ENCODE peak calls at places on chromosomes 4 and X, in nine cellular contexts. One of them, this sample, is unnamed.

GRCh38 chr4:141416219-141416618 is 195.5 kb downstream of the ZNF330 start:
- ATAC-seq in gastroesophageal sphincter: no peak
- ATAC-seq in activated naive CD8-positive, alpha-beta T cell treated with anti-CD3 and anti-CD28 coated beads, Interleukin-2, amount 50 U/mL, for 24 hours: no peak
- ATAC-seq in HCT116: no peak
- ATAC-seq in activated CD8-positive, alpha-beta T cell treated with anti-CD3 and anti-CD28 coated beads for 36 hours: no peak
- ATAC-seq in activated CD4-positive, alpha-beta T cell treated with anti-CD3 and anti-CD28 coated beads for 36 hours: no peak
- ATAC-seq in activated naive CD4-positive, alpha-beta T cell treated with anti-CD3 and anti-CD28 coated beads, Interleukin-2, amount 50 U/mL, for 72 hours: no peak
- ATAC-seq in pancreas: no peak
- ATAC-seq in upper lobe of left lung: no peak
- ATAC-seq in this sample: no peak

GRCh38 chr4:177275999-177276398 is 33.7 kb upstream of the NEIL3 start:
- ATAC-seq in pancreas: no peak
- ATAC-seq in activated CD4-positive, alpha-beta T cell treated with anti-CD3 and anti-CD28 coated beads for 36 hours: no peak
- ATAC-seq in activated CD8-positive, alpha-beta T cell treated with anti-CD3 and anti-CD28 coated beads for 36 hours: no peak
- ATAC-seq in activated naive CD8-positive, alpha-beta T cell treated with anti-CD3 and anti-CD28 coated beads, Interleukin-2, amount 50 U/mL, for 24 hours: no peak
- ATAC-seq in activated naive CD4-positive, alpha-beta T cell treated with anti-CD3 and anti-CD28 coated beads, Interleukin-2, amount 50 U/mL, for 72 hours: no peak
- ATAC-seq in HCT116: no peak
- ATAC-seq in upper lobe of left lung: no peak
- ATAC-seq in gastroesophageal sphincter: no peak
- ATAC-seq in this sample: no peak

GRCh38 chr4:148081745-148082144 is 349.9 kb downstream of the ARHGAP10 start:
- ATAC-seq in HCT116: no peak
- ATAC-seq in upper lobe of left lung: no peak
- ATAC-seq in activated CD4-positive, alpha-beta T cell treated with anti-CD3 and anti-CD28 coated beads for 36 hours: no peak
- ATAC-seq in pancreas: no peak
- ATAC-seq in activated naive CD4-positive, alpha-beta T cell treated with anti-CD3 and anti-CD28 coated beads, Interleukin-2, amount 50 U/mL, for 72 hours: no peak
- ATAC-seq in gastroesophageal sphincter: no peak
- ATAC-seq in activated CD8-positive, alpha-beta T cell treated with anti-CD3 and anti-CD28 coated beads for 36 hours: no peak
- ATAC-seq in activated naive CD8-positive, alpha-beta T cell treated with anti-CD3 and anti-CD28 coated beads, Interleukin-2, amount 50 U/mL, for 24 hours: no peak
- ATAC-seq in this sample: no peak

GRCh38 chrX:115702982-115703381 is 142.0 kb downstream of the PLS3 start:
- ATAC-seq in HCT116: no peak
- ATAC-seq in gastroesophageal sphincter: no peak
- ATAC-seq in activated CD8-positive, alpha-beta T cell treated with anti-CD3 and anti-CD28 coated beads for 36 hours: no peak
- ATAC-seq in upper lobe of left lung: no peak
- ATAC-seq in activated CD4-positive, alpha-beta T cell treated with anti-CD3 and anti-CD28 coated beads for 36 hours: no peak
- ATAC-seq in activated naive CD8-positive, alpha-beta T cell treated with anti-CD3 and anti-CD28 coated beads, Interleukin-2, amount 50 U/mL, for 24 hours: no peak
- ATAC-seq in activated naive CD4-positive, alpha-beta T cell treated with anti-CD3 and anti-CD28 coated beads, Interleukin-2, amount 50 U/mL, for 72 hours: no peak
- ATAC-seq in pancreas: no peak
- ATAC-seq in this sample: no peak

GRCh38 chrX:40483502-40483901 is 97.3 kb upstream of the ATP6AP2 start:
- ATAC-seq in activated naive CD4-positive, alpha-beta T cell treated with anti-CD3 and anti-CD28 coated beads, Interleukin-2, amount 50 U/mL, for 72 hours: no peak
- ATAC-seq in activated CD4-positive, alpha-beta T cell treated with anti-CD3 and anti-CD28 coated beads for 36 hours: peak; percentile 53
- ATAC-seq in activated CD8-positive, alpha-beta T cell treated with anti-CD3 and anti-CD28 coated beads for 36 hours: peak; percentile 42
- ATAC-seq in activated naive CD8-positive, alpha-beta T cell treated with anti-CD3 and anti-CD28 coated beads, Interleukin-2, amount 50 U/mL, for 24 hours: no peak
- ATAC-seq in pancreas: no peak
- ATAC-seq in upper lobe of left lung: no peak
- ATAC-seq in gastroesophageal sphincter: no peak
- ATAC-seq in HCT116: no peak
- ATAC-seq in this sample: no peak

GRCh38 chr4:158949094-158949493 is 153.8 kb upstream of the RAPGEF2 start:
- ATAC-seq in gastroesophageal sphincter: no peak
- ATAC-seq in activated CD4-positive, alpha-beta T cell treated with anti-CD3 and anti-CD28 coated beads for 36 hours: no peak
- ATAC-seq in upper lobe of left lung: no peak
- ATAC-seq in pancreas: peak; percentile 84
- ATAC-seq in activated naive CD4-positive, alpha-beta T cell treated with anti-CD3 and anti-CD28 coated beads, Interleukin-2, amount 50 U/mL, for 72 hours: no peak
- ATAC-seq in activated naive CD8-positive, alpha-beta T cell treated with anti-CD3 and anti-CD28 coated beads, Interleukin-2, amount 50 U/mL, for 24 hours: no peak
- ATAC-seq in HCT116: no peak
- ATAC-seq in activated CD8-positive, alpha-beta T cell treated with anti-CD3 and anti-CD28 coated beads for 36 hours: no peak
- ATAC-seq in this sample: peak; percentile 31

GRCh38 chr4:82774711-82775171 is 23.9 kb downstream of the SCD5 start:
- ATAC-seq in activated CD4-positive, alpha-beta T cell treated with anti-CD3 and anti-CD28 coated beads for 36 hours: no peak
- ATAC-seq in HCT116: no peak
- ATAC-seq in gastroesophageal sphincter: no peak
- ATAC-seq in upper lobe of left lung: no peak
- ATAC-seq in pancreas: no peak
- ATAC-seq in activated naive CD8-positive, alpha-beta T cell treated with anti-CD3 and anti-CD28 coated beads, Interleukin-2, amount 50 U/mL, for 24 hours: no peak
- ATAC-seq in activated CD8-positive, alpha-beta T cell treated with anti-CD3 and anti-CD28 coated beads for 36 hours: no peak
- ATAC-seq in activated naive CD4-positive, alpha-beta T cell treated with anti-CD3 and anti-CD28 coated beads, Interleukin-2, amount 50 U/mL, for 72 hours: no peak
- ATAC-seq in this sample: no peak

GRCh38 chrX:139202742-139203410 is 327.7 kb upstream of the F9 start:
- ATAC-seq in HCT116: no peak
- ATAC-seq in upper lobe of left lung: no peak
- ATAC-seq in activated naive CD4-positive, alpha-beta T cell treated with anti-CD3 and anti-CD28 coated beads, Interleukin-2, amount 50 U/mL, for 72 hours: no peak
- ATAC-seq in activated naive CD8-positive, alpha-beta T cell treated with anti-CD3 and anti-CD28 coated beads, Interleukin-2, amount 50 U/mL, for 24 hours: no peak
- ATAC-seq in activated CD4-positive, alpha-beta T cell treated with anti-CD3 and anti-CD28 coated beads for 36 hours: no peak
- ATAC-seq in activated CD8-positive, alpha-beta T cell treated with anti-CD3 and anti-CD28 coated beads for 36 hours: no peak
- ATAC-seq in gastroesophageal sphincter: no peak
- ATAC-seq in pancreas: peak; percentile 6
- ATAC-seq in this sample: no peak

GRCh38 chrX:9878141-9878875 is 88.8 kb upstream of the CLDN34 start:
- ATAC-seq in upper lobe of left lung: no peak
- ATAC-seq in activated naive CD4-positive, alpha-beta T cell treated with anti-CD3 and anti-CD28 coated beads, Interleukin-2, amount 50 U/mL, for 72 hours: no peak
- ATAC-seq in HCT116: no peak
- ATAC-seq in activated CD4-positive, alpha-beta T cell treated with anti-CD3 and anti-CD28 coated beads for 36 hours: no peak
- ATAC-seq in activated naive CD8-positive, alpha-beta T cell treated with anti-CD3 and anti-CD28 coated beads, Interleukin-2, amount 50 U/mL, for 24 hours: no peak
- ATAC-seq in gastroesophageal sphincter: no peak
- ATAC-seq in pancreas: no peak
- ATAC-seq in activated CD8-positive, alpha-beta T cell treated with anti-CD3 and anti-CD28 coated beads for 36 hours: no peak
- ATAC-seq in this sample: no peak

GRCh38 chr4:171582961-171583581 is 230.1 kb upstream of the GALNTL6 start:
- ATAC-seq in activated naive CD4-positive, alpha-beta T cell treated with anti-CD3 and anti-CD28 coated beads, Interleukin-2, amount 50 U/mL, for 72 hours: no peak
- ATAC-seq in gastroesophageal sphincter: no peak
- ATAC-seq in HCT116: no peak
- ATAC-seq in activated CD4-positive, alpha-beta T cell treated with anti-CD3 and anti-CD28 coated beads for 36 hours: no peak
- ATAC-seq in activated naive CD8-positive, alpha-beta T cell treated with anti-CD3 and anti-CD28 coated beads, Interleukin-2, amount 50 U/mL, for 24 hours: no peak
- ATAC-seq in activated CD8-positive, alpha-beta T cell treated with anti-CD3 and anti-CD28 coated beads for 36 hours: no peak
- ATAC-seq in upper lobe of left lung: no peak
- ATAC-seq in pancreas: no peak
- ATAC-seq in this sample: no peak

GRCh38 chrX:106177106-106177981 is 9.2 kb downstream of the PWWP3B start:
- ATAC-seq in activated CD4-positive, alpha-beta T cell treated with anti-CD3 and anti-CD28 coated beads for 36 hours: no peak
- ATAC-seq in gastroesophageal sphincter: no peak
- ATAC-seq in HCT116: no peak
- ATAC-seq in activated naive CD4-positive, alpha-beta T cell treated with anti-CD3 and anti-CD28 coated beads, Interleukin-2, amount 50 U/mL, for 72 hours: no peak
- ATAC-seq in activated naive CD8-positive, alpha-beta T cell treated with anti-CD3 and anti-CD28 coated beads, Interleukin-2, amount 50 U/mL, for 24 hours: no peak
- ATAC-seq in pancreas: peak; percentile 92
- ATAC-seq in upper lobe of left lung: no peak
- ATAC-seq in activated CD8-positive, alpha-beta T cell treated with anti-CD3 and anti-CD28 coated beads for 36 hours: no peak
- ATAC-seq in this sample: no peak

GRCh38 chrX:69430730-69431129 is 73.4 kb upstream of the NALF2 start:
- ATAC-seq in activated CD8-positive, alpha-beta T cell treated with anti-CD3 and anti-CD28 coated beads for 36 hours: no peak
- ATAC-seq in gastroesophageal sphincter: no peak
- ATAC-seq in pancreas: no peak
- ATAC-seq in HCT116: no peak
- ATAC-seq in upper lobe of left lung: no peak
- ATAC-seq in activated naive CD4-positive, alpha-beta T cell treated with anti-CD3 and anti-CD28 coated beads, Interleukin-2, amount 50 U/mL, for 72 hours: no peak
- ATAC-seq in activated CD4-positive, alpha-beta T cell treated with anti-CD3 and anti-CD28 coated beads for 36 hours: no peak
- ATAC-seq in activated naive CD8-positive, alpha-beta T cell treated with anti-CD3 and anti-CD28 coated beads, Interleukin-2, amount 50 U/mL, for 24 hours: no peak
- ATAC-seq in this sample: no peak

GRCh38 chrX:10555846-10556245 is 64.5 kb downstream of the MID1 start:
- ATAC-seq in gastroesophageal sphincter: no peak
- ATAC-seq in upper lobe of left lung: no peak
- ATAC-seq in activated naive CD4-positive, alpha-beta T cell treated with anti-CD3 and anti-CD28 coated beads, Interleukin-2, amount 50 U/mL, for 72 hours: no peak
- ATAC-seq in pancreas: no peak
- ATAC-seq in activated CD8-positive, alpha-beta T cell treated with anti-CD3 and anti-CD28 coated beads for 36 hours: no peak
- ATAC-seq in activated naive CD8-positive, alpha-beta T cell treated with anti-CD3 and anti-CD28 coated beads, Interleukin-2, amount 50 U/mL, for 24 hours: no peak
- ATAC-seq in HCT116: no peak
- ATAC-seq in activated CD4-positive, alpha-beta T cell treated with anti-CD3 and anti-CD28 coated beads for 36 hours: no peak
- ATAC-seq in this sample: no peak

GRCh38 chrX:46961574-46962279 is 49.5 kb downstream of the JADE3 start:
- ATAC-seq in HCT116: no peak
- ATAC-seq in activated CD4-positive, alpha-beta T cell treated with anti-CD3 and anti-CD28 coated beads for 36 hours: no peak
- ATAC-seq in activated naive CD8-positive, alpha-beta T cell treated with anti-CD3 and anti-CD28 coated beads, Interleukin-2, amount 50 U/mL, for 24 hours: no peak
- ATAC-seq in upper lobe of left lung: no peak
- ATAC-seq in activated naive CD4-positive, alpha-beta T cell treated with anti-CD3 and anti-CD28 coated beads, Interleukin-2, amount 50 U/mL, for 72 hours: no peak
- ATAC-seq in pancreas: peak; percentile 49
- ATAC-seq in gastroesophageal sphincter: no peak
- ATAC-seq in activated CD8-positive, alpha-beta T cell treated with anti-CD3 and anti-CD28 coated beads for 36 hours: no peak
- ATAC-seq in this sample: no peak

GRCh38 chr4:155822572-155822971 is 43.5 kb downstream of the ASIC5 start:
- ATAC-seq in pancreas: no peak
- ATAC-seq in activated naive CD4-positive, alpha-beta T cell treated with anti-CD3 and anti-CD28 coated beads, Interleukin-2, amount 50 U/mL, for 72 hours: no peak
- ATAC-seq in HCT116: no peak
- ATAC-seq in activated naive CD8-positive, alpha-beta T cell treated with anti-CD3 and anti-CD28 coated beads, Interleukin-2, amount 50 U/mL, for 24 hours: no peak
- ATAC-seq in activated CD8-positive, alpha-beta T cell treated with anti-CD3 and anti-CD28 coated beads for 36 hours: no peak
- ATAC-seq in gastroesophageal sphincter: no peak
- ATAC-seq in activated CD4-positive, alpha-beta T cell treated with anti-CD3 and anti-CD28 coated beads for 36 hours: no peak
- ATAC-seq in upper lobe of left lung: no peak
- ATAC-seq in this sample: no peak

GRCh38 chrX:103415068-103415467 is 38.7 kb downstream of the BEX3 start:
- ATAC-seq in activated naive CD4-positive, alpha-beta T cell treated with anti-CD3 and anti-CD28 coated beads, Interleukin-2, amount 50 U/mL, for 72 hours: peak; percentile 67
- ATAC-seq in HCT116: no peak
- ATAC-seq in pancreas: no peak
- ATAC-seq in activated CD8-positive, alpha-beta T cell treated with anti-CD3 and anti-CD28 coated beads for 36 hours: peak; percentile 42
- ATAC-seq in gastroesophageal sphincter: no peak
- ATAC-seq in activated CD4-positive, alpha-beta T cell treated with anti-CD3 and anti-CD28 coated beads for 36 hours: peak; percentile 33
- ATAC-seq in activated naive CD8-positive, alpha-beta T cell treated with anti-CD3 and anti-CD28 coated beads, Interleukin-2, amount 50 U/mL, for 24 hours: peak; percentile 20
- ATAC-seq in upper lobe of left lung: no peak
- ATAC-seq in this sample: peak; percentile 86

GRCh38 chrX:11791537-11791936 is 33.5 kb downstream of the MSL3 start:
- ATAC-seq in upper lobe of left lung: no peak
- ATAC-seq in activated naive CD8-positive, alpha-beta T cell treated with anti-CD3 and anti-CD28 coated beads, Interleukin-2, amount 50 U/mL, for 24 hours: no peak
- ATAC-seq in activated CD8-positive, alpha-beta T cell treated with anti-CD3 and anti-CD28 coated beads for 36 hours: no peak
- ATAC-seq in activated naive CD4-positive, alpha-beta T cell treated with anti-CD3 and anti-CD28 coated beads, Interleukin-2, amount 50 U/mL, for 72 hours: no peak
- ATAC-seq in HCT116: no peak
- ATAC-seq in activated CD4-positive, alpha-beta T cell treated with anti-CD3 and anti-CD28 coated beads for 36 hours: no peak
- ATAC-seq in pancreas: no peak
- ATAC-seq in gastroesophageal sphincter: no peak
- ATAC-seq in this sample: no peak

GRCh38 chrX:18390941-18391538 is 34.4 kb upstream of the CDKL5 start:
- ATAC-seq in activated naive CD4-positive, alpha-beta T cell treated with anti-CD3 and anti-CD28 coated beads, Interleukin-2, amount 50 U/mL, for 72 hours: no peak
- ATAC-seq in upper lobe of left lung: no peak
- ATAC-seq in activated CD8-positive, alpha-beta T cell treated with anti-CD3 and anti-CD28 coated beads for 36 hours: no peak
- ATAC-seq in pancreas: peak; percentile 75
- ATAC-seq in activated naive CD8-positive, alpha-beta T cell treated with anti-CD3 and anti-CD28 coated beads, Interleukin-2, amount 50 U/mL, for 24 hours: no peak
- ATAC-seq in activated CD4-positive, alpha-beta T cell treated with anti-CD3 and anti-CD28 coated beads for 36 hours: no peak
- ATAC-seq in gastroesophageal sphincter: no peak
- ATAC-seq in HCT116: peak; percentile 59
- ATAC-seq in this sample: no peak

GRCh38 chr4:55385201-55385649 is 10.5 kb upstream of the TMEM165 start:
- ATAC-seq in activated naive CD8-positive, alpha-beta T cell treated with anti-CD3 and anti-CD28 coated beads, Interleukin-2, amount 50 U/mL, for 24 hours: peak; percentile 42
- ATAC-seq in activated CD8-positive, alpha-beta T cell treated with anti-CD3 and anti-CD28 coated beads for 36 hours: peak; percentile 64
- ATAC-seq in activated CD4-positive, alpha-beta T cell treated with anti-CD3 and anti-CD28 coated beads for 36 hours: peak; percentile 58
- ATAC-seq in upper lobe of left lung: no peak
- ATAC-seq in HCT116: no peak
- ATAC-seq in pancreas: peak; percentile 22
- ATAC-seq in activated naive CD4-positive, alpha-beta T cell treated with anti-CD3 and anti-CD28 coated beads, Interleukin-2, amount 50 U/mL, for 72 hours: peak; percentile 64
- ATAC-seq in gastroesophageal sphincter: no peak
- ATAC-seq in this sample: peak; percentile 31

GRCh38 chr4:98204236-98204553 is 57.0 kb upstream of the RAP1GDS1 start:
- ATAC-seq in activated naive CD8-positive, alpha-beta T cell treated with anti-CD3 and anti-CD28 coated beads, Interleukin-2, amount 50 U/mL, for 24 hours: no peak
- ATAC-seq in gastroesophageal sphincter: no peak
- ATAC-seq in pancreas: no peak
- ATAC-seq in activated CD4-positive, alpha-beta T cell treated with anti-CD3 and anti-CD28 coated beads for 36 hours: no peak
- ATAC-seq in activated CD8-positive, alpha-beta T cell treated with anti-CD3 and anti-CD28 coated beads for 36 hours: no peak
- ATAC-seq in HCT116: no peak
- ATAC-seq in activated naive CD4-positive, alpha-beta T cell treated with anti-CD3 and anti-CD28 coated beads, Interleukin-2, amount 50 U/mL, for 72 hours: no peak
- ATAC-seq in upper lobe of left lung: no peak
- ATAC-seq in this sample: peak; percentile 11

GRCh38 chr4:70714488-70714887 is 7.3 kb upstream of the RUFY3 start:
- ATAC-seq in upper lobe of left lung: no peak
- ATAC-seq in gastroesophageal sphincter: no peak
- ATAC-seq in activated naive CD4-positive, alpha-beta T cell treated with anti-CD3 and anti-CD28 coated beads, Interleukin-2, amount 50 U/mL, for 72 hours: peak; percentile 32
- ATAC-seq in activated CD8-positive, alpha-beta T cell treated with anti-CD3 and anti-CD28 coated beads for 36 hours: no peak
- ATAC-seq in activated CD4-positive, alpha-beta T cell treated with anti-CD3 and anti-CD28 coated beads for 36 hours: no peak
- ATAC-seq in HCT116: no peak
- ATAC-seq in activated naive CD8-positive, alpha-beta T cell treated with anti-CD3 and anti-CD28 coated beads, Interleukin-2, amount 50 U/mL, for 24 hours: no peak
- ATAC-seq in pancreas: no peak
- ATAC-seq in this sample: no peak

GRCh38 chr4:40809058-40809457 is 59.3 kb downstream of the NSUN7 start:
- ATAC-seq in gastroesophageal sphincter: no peak
- ATAC-seq in activated CD4-positive, alpha-beta T cell treated with anti-CD3 and anti-CD28 coated beads for 36 hours: no peak
- ATAC-seq in activated naive CD8-positive, alpha-beta T cell treated with anti-CD3 and anti-CD28 coated beads, Interleukin-2, amount 50 U/mL, for 24 hours: no peak
- ATAC-seq in activated CD8-positive, alpha-beta T cell treated with anti-CD3 and anti-CD28 coated beads for 36 hours: no peak
- ATAC-seq in upper lobe of left lung: no peak
- ATAC-seq in HCT116: no peak
- ATAC-seq in activated naive CD4-positive, alpha-beta T cell treated with anti-CD3 and anti-CD28 coated beads, Interleukin-2, amount 50 U/mL, for 72 hours: no peak
- ATAC-seq in pancreas: no peak
- ATAC-seq in this sample: no peak

GRCh38 chrX:1453390-1453783 is 678 bp upstream of the ASMTL start:
- ATAC-seq in activated naive CD4-positive, alpha-beta T cell treated with anti-CD3 and anti-CD28 coated beads, Interleukin-2, amount 50 U/mL, for 72 hours: peak; percentile 32
- ATAC-seq in activated CD4-positive, alpha-beta T cell treated with anti-CD3 and anti-CD28 coated beads for 36 hours: peak; percentile 64
- ATAC-seq in HCT116: peak; percentile 11
- ATAC-seq in activated CD8-positive, alpha-beta T cell treated with anti-CD3 and anti-CD28 coated beads for 36 hours: peak; percentile 5
- ATAC-seq in activated naive CD8-positive, alpha-beta T cell treated with anti-CD3 and anti-CD28 coated beads, Interleukin-2, amount 50 U/mL, for 24 hours: peak; percentile 40
- ATAC-seq in upper lobe of left lung: peak; percentile 39
- ATAC-seq in pancreas: peak; percentile 2
- ATAC-seq in gastroesophageal sphincter: peak; percentile 39
- ATAC-seq in this sample: peak; percentile 20

GRCh38 chr4:87717276-87718031 is 67.4 kb downstream of the DMP1 start:
- ATAC-seq in activated naive CD8-positive, alpha-beta T cell treated with anti-CD3 and anti-CD28 coated beads, Interleukin-2, amount 50 U/mL, for 24 hours: no peak
- ATAC-seq in activated naive CD4-positive, alpha-beta T cell treated with anti-CD3 and anti-CD28 coated beads, Interleukin-2, amount 50 U/mL, for 72 hours: no peak
- ATAC-seq in HCT116: no peak
- ATAC-seq in activated CD4-positive, alpha-beta T cell treated with anti-CD3 and anti-CD28 coated beads for 36 hours: no peak
- ATAC-seq in upper lobe of left lung: peak; percentile 19
- ATAC-seq in gastroesophageal sphincter: peak; percentile 72
- ATAC-seq in pancreas: peak; percentile 62
- ATAC-seq in activated CD8-positive, alpha-beta T cell treated with anti-CD3 and anti-CD28 coated beads for 36 hours: no peak
- ATAC-seq in this sample: no peak

GRCh38 chr4:38618510-38618909 is 45.5 kb upstream of the KLF3 start:
- ATAC-seq in upper lobe of left lung: no peak
- ATAC-seq in pancreas: no peak
- ATAC-seq in HCT116: no peak
- ATAC-seq in activated naive CD4-positive, alpha-beta T cell treated with anti-CD3 and anti-CD28 coated beads, Interleukin-2, amount 50 U/mL, for 72 hours: peak; percentile 97
- ATAC-seq in activated CD4-positive, alpha-beta T cell treated with anti-CD3 and anti-CD28 coated beads for 36 hours: peak; percentile 96
- ATAC-seq in gastroesophageal sphincter: no peak
- ATAC-seq in activated CD8-positive, alpha-beta T cell treated with anti-CD3 and anti-CD28 coated beads for 36 hours: peak; percentile 70
- ATAC-seq in activated naive CD8-positive, alpha-beta T cell treated with anti-CD3 and anti-CD28 coated beads, Interleukin-2, amount 50 U/mL, for 24 hours: peak; percentile 57
- ATAC-seq in this sample: peak; percentile 95

GRCh38 chr4:84378983-84379382 is 120.1 kb downstream of the NKX6-1 start:
- ATAC-seq in upper lobe of left lung: no peak
- ATAC-seq in activated naive CD4-positive, alpha-beta T cell treated with anti-CD3 and anti-CD28 coated beads, Interleukin-2, amount 50 U/mL, for 72 hours: no peak
- ATAC-seq in HCT116: no peak
- ATAC-seq in gastroesophageal sphincter: no peak
- ATAC-seq in activated CD4-positive, alpha-beta T cell treated with anti-CD3 and anti-CD28 coated beads for 36 hours: no peak
- ATAC-seq in pancreas: no peak
- ATAC-seq in activated CD8-positive, alpha-beta T cell treated with anti-CD3 and anti-CD28 coated beads for 36 hours: no peak
- ATAC-seq in activated naive CD8-positive, alpha-beta T cell treated with anti-CD3 and anti-CD28 coated beads, Interleukin-2, amount 50 U/mL, for 24 hours: no peak
- ATAC-seq in this sample: no peak

GRCh38 chrX:119118780-119119395 is 8.7 kb downstream of the KIAA1210 start:
- ATAC-seq in gastroesophageal sphincter: peak; percentile 36
- ATAC-seq in pancreas: peak; percentile 74
- ATAC-seq in upper lobe of left lung: peak; percentile 65
- ATAC-seq in activated CD4-positive, alpha-beta T cell treated with anti-CD3 and anti-CD28 coated beads for 36 hours: peak; percentile 83
- ATAC-seq in activated CD8-positive, alpha-beta T cell treated with anti-CD3 and anti-CD28 coated beads for 36 hours: peak; percentile 89
- ATAC-seq in HCT116: peak; percentile 99
- ATAC-seq in activated naive CD8-positive, alpha-beta T cell treated with anti-CD3 and anti-CD28 coated beads, Interleukin-2, amount 50 U/mL, for 24 hours: peak; percentile 78
- ATAC-seq in activated naive CD4-positive, alpha-beta T cell treated with anti-CD3 and anti-CD28 coated beads, Interleukin-2, amount 50 U/mL, for 72 hours: peak; percentile 78
- ATAC-seq in this sample: peak; percentile 52

GRCh38 chrX:103347682-103348397 is 8.5 kb upstream of the TCEAL9 start:
- ATAC-seq in gastroesophageal sphincter: no peak
- ATAC-seq in pancreas: no peak
- ATAC-seq in upper lobe of left lung: no peak
- ATAC-seq in activated naive CD4-positive, alpha-beta T cell treated with anti-CD3 and anti-CD28 coated beads, Interleukin-2, amount 50 U/mL, for 72 hours: no peak
- ATAC-seq in activated CD4-positive, alpha-beta T cell treated with anti-CD3 and anti-CD28 coated beads for 36 hours: no peak
- ATAC-seq in activated naive CD8-positive, alpha-beta T cell treated with anti-CD3 and anti-CD28 coated beads, Interleukin-2, amount 50 U/mL, for 24 hours: no peak
- ATAC-seq in HCT116: no peak
- ATAC-seq in activated CD8-positive, alpha-beta T cell treated with anti-CD3 and anti-CD28 coated beads for 36 hours: no peak
- ATAC-seq in this sample: no peak

GRCh38 chrX:17525762-17526555 is 151.0 kb downstream of the NHS start:
- ATAC-seq in HCT116: no peak
- ATAC-seq in activated CD4-positive, alpha-beta T cell treated with anti-CD3 and anti-CD28 coated beads for 36 hours: no peak
- ATAC-seq in activated CD8-positive, alpha-beta T cell treated with anti-CD3 and anti-CD28 coated beads for 36 hours: no peak
- ATAC-seq in activated naive CD8-positive, alpha-beta T cell treated with anti-CD3 and anti-CD28 coated beads, Interleukin-2, amount 50 U/mL, for 24 hours: no peak
- ATAC-seq in gastroesophageal sphincter: no peak
- ATAC-seq in pancreas: no peak
- ATAC-seq in activated naive CD4-positive, alpha-beta T cell treated with anti-CD3 and anti-CD28 coated beads, Interleukin-2, amount 50 U/mL, for 72 hours: no peak
- ATAC-seq in upper lobe of left lung: no peak
- ATAC-seq in this sample: no peak

GRCh38 chrX:87808576-87809243 is 291.1 kb downstream of the KLHL4 start:
- ATAC-seq in activated naive CD4-positive, alpha-beta T cell treated with anti-CD3 and anti-CD28 coated beads, Interleukin-2, amount 50 U/mL, for 72 hours: no peak
- ATAC-seq in gastroesophageal sphincter: no peak
- ATAC-seq in activated naive CD8-positive, alpha-beta T cell treated with anti-CD3 and anti-CD28 coated beads, Interleukin-2, amount 50 U/mL, for 24 hours: no peak
- ATAC-seq in pancreas: no peak
- ATAC-seq in upper lobe of left lung: no peak
- ATAC-seq in activated CD4-positive, alpha-beta T cell treated with anti-CD3 and anti-CD28 coated beads for 36 hours: no peak
- ATAC-seq in activated CD8-positive, alpha-beta T cell treated with anti-CD3 and anti-CD28 coated beads for 36 hours: no peak
- ATAC-seq in HCT116: no peak
- ATAC-seq in this sample: no peak

GRCh38 chr4:86484241-86484640 is 109.9 kb upstream of the PTPN13 start:
- ATAC-seq in activated naive CD8-positive, alpha-beta T cell treated with anti-CD3 and anti-CD28 coated beads, Interleukin-2, amount 50 U/mL, for 24 hours: no peak
- ATAC-seq in HCT116: no peak
- ATAC-seq in pancreas: no peak
- ATAC-seq in upper lobe of left lung: no peak
- ATAC-seq in activated CD8-positive, alpha-beta T cell treated with anti-CD3 and anti-CD28 coated beads for 36 hours: no peak
- ATAC-seq in activated CD4-positive, alpha-beta T cell treated with anti-CD3 and anti-CD28 coated beads for 36 hours: no peak
- ATAC-seq in activated naive CD4-positive, alpha-beta T cell treated with anti-CD3 and anti-CD28 coated beads, Interleukin-2, amount 50 U/mL, for 72 hours: no peak
- ATAC-seq in gastroesophageal sphincter: no peak
- ATAC-seq in this sample: no peak

This sample was measured in activated T-helper 17 cell treated with anti-CD3 and anti-CD28 coated beads, Interleukin-2, amount 50 U/mL, for 72 hours.